ENCODE peak calls at places on chromosomes 11 and 22, in seven cellular contexts. C is mesendoderm, T is H9, H is IMR-90, I is mesenchymal stem cell, G is H1, O is trophoblast cell. E is an unnamed sample.
A peak's percentile ranks its signal among the peaks of the same experiment; 100 is the strongest.

GRCh38 chr22:31055322-31056159 is 25.6 kb upstream of the SMTN start:
- DNase-seq in C (peak; percentile 86), T (peak; percentile 45), H (peak; percentile 99), I (peak; percentile 99), G (no peak), O (peak; percentile 94), E (peak; percentile 26)

GRCh38 chr11:124763156-124763947 is 1.3 kb upstream of the ESAM start:
- DNase-seq in C (peak; percentile 85), T (peak; percentile 84), H (peak; percentile 60), I (peak; percentile 63), G (no peak), O (peak; percentile 92), E (peak; percentile 85)

GRCh38 chr11:62139526-62140301 is 15.9 kb downstream of the INCENP start:
- DNase-seq in C (no peak), T (peak; percentile 12), H (no peak), I (no peak), G (no peak), O (no peak), E (no peak)

GRCh38 chr11:280762-281485 is 2.7 kb downstream of the NLRP6 start:
- DNase-seq in C (no peak), T (no peak), H (no peak), I (no peak), G (no peak), O (no peak), E (no peak)

GRCh38 chr11:71504526-71504925 is 22.5 kb upstream of the KRTAP5-7 start:
- DNase-seq in C (peak; percentile 45), T (no peak), H (no peak), I (no peak), G (no peak), O (no peak), E (peak; percentile 29)

GRCh38 chr11:64745523-64746328 is 1.8 kb upstream of the RASGRP2 start:
- DNase-seq in C (peak; percentile 65), T (peak; percentile 91), H (peak; percentile 22), I (peak; percentile 61), G (no peak), O (no peak), E (peak; percentile 66)

GRCh38 chr11:134758342-134758931 is 346.4 kb upstream of the B3GAT1 start:
- DNase-seq in C (no peak), T (no peak), H (no peak), I (no peak), G (no peak), O (no peak), E (no peak)

GRCh38 chr11:63738720-63739360 is 29.7 kb downstream of the ZFTA start:
- DNase-seq in C (peak; percentile 81), T (peak; percentile 63), H (peak; percentile 84), I (peak; percentile 83), G (no peak), O (peak; percentile 72), E (peak; percentile 82)

GRCh38 chr22:37684803-37685615 is 1.1 kb upstream of the NOL12 start:
- DNase-seq in C (no peak), T (no peak), H (no peak), I (no peak), G (no peak), O (peak; percentile 90), E (no peak)

GRCh38 chr11:129223701-129224149 is 31.6 kb upstream of the ARHGAP32 start:
- DNase-seq in C (no peak), T (no peak), H (peak; percentile 45), I (peak; percentile 70), G (no peak), O (no peak), E (no peak)

GRCh38 chr11:115134886-115135285 is 369.3 kb downstream of the CADM1 start:
- DNase-seq in C (no peak), T (no peak), H (no peak), I (no peak), G (no peak), O (no peak), E (no peak)

GRCh38 chr11:120180571-120181445 is 30.0 kb upstream of the OAF start:
- DNase-seq in C (peak; percentile 77), T (peak; percentile 78), H (peak; percentile 90), I (peak; percentile 56), G (peak; percentile 49), O (no peak), E (peak; percentile 65)

DNA sequence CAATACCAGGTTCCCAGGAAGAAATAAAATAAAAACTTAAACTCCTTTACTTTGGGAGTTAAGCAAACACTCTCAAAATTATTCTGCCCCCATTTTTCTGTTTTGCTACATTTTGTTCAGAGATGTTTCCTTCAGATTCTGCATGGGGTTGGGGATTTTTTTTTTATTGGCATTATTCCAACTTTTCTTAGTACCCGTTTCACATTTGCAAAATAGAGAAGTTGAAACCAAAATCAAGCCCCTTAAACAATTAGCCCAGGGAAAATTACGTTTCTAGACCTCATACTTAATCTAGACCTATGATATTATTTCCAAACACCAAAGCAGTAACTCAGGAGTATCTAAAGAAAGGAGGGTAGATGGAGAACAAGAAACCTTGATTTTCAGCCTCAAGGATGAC is 20.6 kb upstream of the MS4A7 start:
- DNase-seq in C (no peak), T (no peak), H (no peak), I (no peak), G (no peak), O (no peak), E (no peak)
- H3K18ac ChIP-seq in C (no peak overlapping the region), T (no peak overlapping the region), H (no peak overlapping the region), I (no peak overlapping the region), G (no peak overlapping the region), O (no peak overlapping the region), E (no peak overlapping the region)

GRCh38 chr11:78289547-78290292 is 101.0 kb downstream of the USP35 start:
- DNase-seq in C (no peak), T (no peak), H (no peak), I (no peak), G (no peak), O (no peak), E (no peak)
- H3K4me2 ChIP-seq in C (no peak overlapping the region), T (no peak overlapping the region), H (no peak overlapping the region), I (no peak overlapping the region), G (no peak overlapping the region), O (no peak overlapping the region), E (no peak overlapping the region)

GRCh38 chr11:75344761-75345454 is 6.6 kb downstream of the ARRB1 start:
- DNase-seq in C (no peak), T (no peak), H (peak; percentile 74), I (no peak), G (no peak), O (no peak), E (no peak)

GRCh38 chr11:75342966-75343870 is 8.2 kb downstream of the ARRB1 start:
- DNase-seq in C (peak; percentile 96), T (peak; percentile 85), H (peak; percentile 65), I (peak; percentile 73), G (no peak), O (peak; percentile 60), E (no peak)

GRCh38 chr11:75345455-75346224 is 5.8 kb downstream of the ARRB1 start:
- DNase-seq in C (no peak), T (no peak), H (no peak), I (no peak), G (no peak), O (no peak), E (no peak)

GRCh38 chr11:75342231-75342918 is 9.1 kb downstream of the ARRB1 start:
- DNase-seq in C (no peak), T (no peak), H (no peak), I (no peak), G (no peak), O (no peak), E (no peak)

GRCh38 chr11:75344186-75344585 is 7.3 kb downstream of the ARRB1 start:
- DNase-seq in C (no peak), T (no peak), H (no peak), I (no peak), G (no peak), O (no peak), E (no peak)
- H3K18ac ChIP-seq in C (no peak overlapping the region), T (peak overlapping the region; percentile 6), H (no peak overlapping the region), I (peak overlapping the region; percentile 94), G (peak overlapping the region; percentile 34), O (peak overlapping the region; percentile 42), E (no peak overlapping the region)

GRCh38 chr11:94103476-94103875 is 25.2 kb upstream of the PANX1 start:
- DNase-seq in C (no peak), T (no peak), H (no peak), I (no peak), G (no peak), O (no peak), E (no peak)

GRCh38 chr11:94104734-94105133 is 23.9 kb upstream of the PANX1 start:
- DNase-seq in C (no peak), T (no peak), H (no peak), I (no peak), G (no peak), O (no peak), E (no peak)

DNA sequence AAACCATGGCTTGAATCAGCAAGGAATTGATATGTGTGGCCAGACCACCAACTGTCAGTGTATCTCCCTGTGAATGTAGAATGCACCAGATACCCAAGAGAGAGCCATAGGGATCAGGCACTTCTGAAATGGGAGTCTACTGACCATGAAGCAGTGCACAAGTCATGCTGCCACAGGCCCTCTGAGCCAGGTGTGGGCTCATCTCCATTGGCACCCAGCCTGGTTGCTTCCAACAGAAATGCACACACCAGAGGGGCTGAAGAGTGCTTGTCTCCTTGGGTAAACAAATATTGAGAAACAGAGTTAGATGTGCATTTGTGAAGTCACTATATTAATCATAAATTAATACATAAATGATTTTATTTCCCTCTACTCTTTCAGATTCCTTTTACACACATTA is 28.4 kb upstream of the PANX1 start:
- DNase-seq in C (no peak), T (no peak), H (no peak), I (no peak), G (no peak), O (no peak), E (no peak)
- H3K4me2 ChIP-seq in C (no peak overlapping the region), T (no peak overlapping the region), H (no peak overlapping the region), I (no peak overlapping the region), G (no peak overlapping the region), O (no peak overlapping the region), E (no peak overlapping the region)

DNA sequence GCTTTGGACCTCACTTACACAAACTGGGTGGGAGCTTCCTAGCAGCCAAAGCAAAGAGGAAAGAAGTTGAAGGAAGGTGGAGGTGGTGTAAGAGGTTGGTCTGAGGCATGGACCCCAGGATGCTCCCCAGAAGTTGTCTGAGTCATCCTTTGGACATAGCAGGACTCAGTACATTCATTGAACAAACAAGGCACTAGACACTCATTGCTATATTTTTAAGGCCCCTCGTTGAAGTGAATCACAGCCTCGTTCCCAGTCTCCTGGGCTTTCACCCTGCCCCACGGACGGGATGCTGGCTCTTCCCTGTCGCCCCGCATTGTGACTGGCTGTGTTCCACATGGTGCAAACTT is 95.9 kb upstream of the FGF3 start:
- DNase-seq in C (no peak), T (no peak), H (peak; percentile 62), I (no peak), G (no peak), O (no peak), E (no peak)
- H3K18ac ChIP-seq in C (no peak overlapping the region), T (no peak overlapping the region), H (no peak overlapping the region), I (no peak overlapping the region), G (no peak overlapping the region), O (no peak overlapping the region), E (peak overlapping the region; percentile 67)

GRCh38 chr11:94546886-94547285 is 3.2 kb downstream of the FUT4 start:
- DNase-seq in C (no peak), T (no peak), H (no peak), I (no peak), G (no peak), O (no peak), E (no peak)
- H3K4me2 ChIP-seq in C (no peak overlapping the region), T (peak overlapping the region; percentile 13), H (peak overlapping the region; percentile 53), I (no peak overlapping the region), G (peak overlapping the region; percentile 68), O (peak overlapping the region; percentile 24), E (no peak overlapping the region)

GRCh38 chr22:45504703-45505341 is 2.1 kb downstream of the FBLN1 start:
- DNase-seq in C (peak; percentile 79), T (no peak), H (peak; percentile 37), I (peak; percentile 70), G (no peak), O (no peak), E (peak; percentile 83)
- H3K18ac ChIP-seq in C (peak overlapping the region; percentile 97), T (no peak overlapping the region), H (peak overlapping the region; percentile 82), I (peak overlapping the region; percentile 87), G (peak overlapping the region; percentile 98), O (peak overlapping the region; percentile 90), E (peak overlapping the region; percentile 100)

GRCh38 chr22:40463017-40463631 is 92.7 kb downstream of the SGSM3 start:
- DNase-seq in C (no peak), T (no peak), H (no peak), I (no peak), G (no peak), O (no peak), E (no peak)
- H3K4me2 ChIP-seq in C (no peak overlapping the region), T (no peak overlapping the region), H (no peak overlapping the region), I (no peak overlapping the region), G (no peak overlapping the region), O (no peak overlapping the region), E (no peak overlapping the region)